ENCODE peak calls at places on chromosome 6, in five cellular contexts. One of them, this sample, is unnamed.

GRCh38 chr6:142802124-142802523 is 142.9 kb downstream of the HIVEP2 start:
- DNase-seq in A549: peak
- DNase-seq in aorta: no peak
- DNase-seq in AG04450: peak
- DNase-seq in transverse colon: no peak
- DNase-seq in this sample: no peak

GRCh38 chr6:134482585-134483346 is 164.9 kb upstream of the SGK1 start:
- DNase-seq in A549: no peak
- DNase-seq in aorta: no peak
- DNase-seq in AG04450: no peak
- DNase-seq in transverse colon: no peak
- DNase-seq in this sample: no peak

GRCh38 chr6:67608099-67608749 is 1026.9 kb upstream of the ADGRB3 start:
- DNase-seq in A549: no peak
- DNase-seq in aorta: no peak
- DNase-seq in AG04450: no peak
- DNase-seq in transverse colon: no peak
- DNase-seq in this sample: no peak

GRCh38 chr6:73076211-73076610 is 149.1 kb downstream of the KHDC1L start:
- DNase-seq in A549: no peak
- DNase-seq in aorta: no peak
- DNase-seq in AG04450: no peak
- DNase-seq in transverse colon: no peak
- DNase-seq in this sample: no peak

GRCh38 chr6:65289491-65289890 is 417.5 kb downstream of the EYS start:
- DNase-seq in A549: no peak
- DNase-seq in aorta: no peak
- DNase-seq in AG04450: no peak
- DNase-seq in transverse colon: no peak
- DNase-seq in this sample: no peak

GRCh38 chr6:15382089-15382488 is 136.2 kb downstream of the JARID2 start:
- DNase-seq in A549: no peak
- DNase-seq in aorta: no peak
- DNase-seq in AG04450: no peak
- DNase-seq in transverse colon: no peak
- DNase-seq in this sample: no peak

GRCh38 chr6:147311218-147311617 is 107.0 kb downstream of the STXBP5 start:
- DNase-seq in A549: no peak
- DNase-seq in aorta: no peak
- DNase-seq in AG04450: no peak
- DNase-seq in transverse colon: no peak
- DNase-seq in this sample: no peak

GRCh38 chr6:34523441-34524206 is 32.5 kb downstream of the SPDEF start:
- DNase-seq in A549: no peak
- DNase-seq in aorta: peak
- DNase-seq in AG04450: no peak
- DNase-seq in transverse colon: no peak
- DNase-seq in this sample: no peak

GRCh38 chr6:169454204-169454871 is 200.7 kb upstream of the THBS2 start:
- DNase-seq in A549: no peak
- DNase-seq in aorta: no peak
- DNase-seq in AG04450: peak
- DNase-seq in transverse colon: no peak
- DNase-seq in this sample: no peak

GRCh38 chr6:23601811-23602340 is 524.1 kb upstream of the NRSN1 start:
- DNase-seq in A549: no peak
- DNase-seq in aorta: no peak
- DNase-seq in AG04450: no peak
- DNase-seq in transverse colon: no peak
- DNase-seq in this sample: no peak

GRCh38 chr6:89536230-89536629 is 102.3 kb downstream of the LYRM2 start:
- DNase-seq in A549: no peak
- DNase-seq in aorta: no peak
- DNase-seq in AG04450: no peak
- DNase-seq in transverse colon: no peak
- DNase-seq in this sample: no peak

GRCh38 chr6:40907198-40907701 is 131.8 kb downstream of the UNC5CL start:
- DNase-seq in A549: peak
- DNase-seq in aorta: peak
- DNase-seq in AG04450: no peak
- DNase-seq in transverse colon: peak
- DNase-seq in this sample: no peak

GRCh38 chr6:22756365-22756764 is 187.0 kb downstream of the HDGFL1 start:
- DNase-seq in A549: no peak
- DNase-seq in aorta: no peak
- DNase-seq in AG04450: no peak
- DNase-seq in transverse colon: no peak
- DNase-seq in this sample: no peak

GRCh38 chr6:141752677-141753076 is 380.0 kb upstream of the GJE1 start:
- DNase-seq in A549: no peak
- DNase-seq in aorta: no peak
- DNase-seq in AG04450: no peak
- DNase-seq in transverse colon: no peak
- DNase-seq in this sample: no peak

GRCh38 chr6:143805832-143806281 is 37.3 kb upstream of the LTV1 start:
- DNase-seq in A549: no peak
- DNase-seq in aorta: no peak
- DNase-seq in AG04450: peak
- DNase-seq in transverse colon: no peak
- DNase-seq in this sample: no peak

GRCh38 chr6:116616757-116617093 is 446 bp downstream of the RSPH4A start:
- DNase-seq in A549: peak
- DNase-seq in aorta: no peak
- DNase-seq in AG04450: no peak
- DNase-seq in transverse colon: peak
- DNase-seq in this sample: no peak
- H3K4me3 ChIP-seq in A549: peak
- H3K4me3 ChIP-seq in aorta: peak
- H3K4me3 ChIP-seq in AG04450: peak
- H3K4me3 ChIP-seq in transverse colon: peak
- H3K4me3 ChIP-seq in this sample: peak

GRCh38 chr6:121620002-121620740 is 184.7 kb downstream of the GJA1 start:
- DNase-seq in A549: no peak
- DNase-seq in aorta: no peak
- DNase-seq in AG04450: no peak
- DNase-seq in transverse colon: no peak
- DNase-seq in this sample: no peak
- H3K4me3 ChIP-seq in A549: no peak
- H3K4me3 ChIP-seq in aorta: no peak
- H3K4me3 ChIP-seq in AG04450: no peak
- H3K4me3 ChIP-seq in transverse colon: no peak
- H3K4me3 ChIP-seq in this sample: no peak

DNA sequence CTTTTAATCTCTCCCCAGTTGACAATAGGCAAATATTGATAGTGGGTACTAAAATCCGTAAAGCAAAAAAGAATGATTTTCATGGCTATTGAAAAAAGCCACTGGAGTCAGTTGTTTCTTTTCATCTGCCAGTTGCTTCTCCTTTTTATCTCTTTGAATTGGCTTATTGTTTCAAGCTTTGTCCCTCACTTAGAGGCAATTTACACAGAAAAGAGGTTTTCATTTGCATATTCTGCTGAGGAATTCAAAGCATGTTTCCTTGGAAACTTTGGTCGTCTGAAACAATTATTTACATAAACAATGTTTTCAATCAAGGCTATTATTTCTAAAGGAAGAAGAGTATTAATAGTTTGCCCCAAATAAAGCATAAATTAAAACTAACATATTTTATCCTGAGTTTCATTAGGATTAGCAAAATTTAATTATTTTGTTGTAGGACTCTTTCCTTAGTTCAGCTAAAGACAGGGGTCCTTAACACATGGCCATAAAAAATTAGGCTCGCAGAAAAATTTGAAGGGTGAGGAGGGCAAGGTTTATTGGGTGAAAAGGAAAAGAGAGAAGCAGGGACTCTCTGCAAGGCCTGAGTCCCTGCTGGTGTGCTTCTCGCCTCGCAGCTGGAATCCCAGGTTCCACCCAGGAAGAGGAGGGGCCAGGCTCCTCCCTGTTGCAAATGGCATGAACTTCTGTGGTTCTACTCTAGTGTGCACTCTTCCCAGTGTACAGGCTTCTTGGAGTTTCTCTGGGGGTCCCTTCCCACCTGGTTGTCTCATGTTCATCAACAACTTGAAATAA is 138.8 kb upstream of the LAMA2 start:
- DNase-seq in A549: no peak
- DNase-seq in aorta: no peak
- DNase-seq in AG04450: no peak
- DNase-seq in transverse colon: no peak
- DNase-seq in this sample: no peak
- H3K4me3 ChIP-seq in A549: no peak
- H3K4me3 ChIP-seq in aorta: no peak
- H3K4me3 ChIP-seq in AG04450: no peak
- H3K4me3 ChIP-seq in transverse colon: no peak
- H3K4me3 ChIP-seq in this sample: no peak

DNA sequence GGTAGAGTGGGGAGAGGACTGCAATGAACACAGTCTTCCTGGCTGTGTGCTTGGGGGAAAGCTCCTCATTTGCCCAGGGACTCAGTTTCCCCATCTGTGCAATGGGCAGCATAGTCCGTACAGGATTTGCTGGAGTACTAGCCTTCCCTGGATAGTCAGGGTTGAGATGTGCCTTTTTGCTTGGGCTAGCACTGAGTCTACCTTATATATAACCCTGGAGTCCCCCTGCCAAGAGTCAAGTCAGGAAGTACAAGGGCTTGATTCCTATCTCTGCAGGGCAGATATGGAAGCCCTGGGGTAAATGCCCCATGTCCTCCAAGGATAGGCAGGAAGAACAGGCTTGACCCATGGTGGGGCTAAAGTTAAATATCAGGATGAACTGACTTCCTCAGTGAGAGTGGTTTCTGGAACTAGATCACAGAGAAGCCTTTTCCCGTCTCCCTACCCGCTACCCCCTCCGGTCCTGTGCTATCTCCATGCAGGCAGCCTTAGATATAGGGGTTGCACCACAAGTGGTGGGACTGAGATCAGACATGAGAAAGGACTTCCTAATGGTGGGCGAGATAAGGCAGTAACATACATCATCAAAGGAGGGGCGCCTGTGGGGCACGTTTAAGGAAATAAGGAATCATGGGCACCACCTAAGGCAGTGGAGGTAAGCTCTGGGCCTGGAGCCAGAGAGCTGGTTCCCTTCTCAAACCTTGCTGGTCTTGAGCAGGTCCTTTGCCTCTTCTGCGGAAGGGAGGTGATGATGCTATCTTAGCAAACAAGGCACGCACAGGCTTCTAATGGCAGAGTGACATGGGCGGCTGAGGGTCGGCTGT is 157.9 kb downstream of the MRPL14 start:
- DNase-seq in A549: no peak
- DNase-seq in aorta: peak
- DNase-seq in AG04450: no peak
- DNase-seq in transverse colon: no peak
- DNase-seq in this sample: no peak
- H3K4me3 ChIP-seq in A549: no peak
- H3K4me3 ChIP-seq in aorta: no peak
- H3K4me3 ChIP-seq in AG04450: no peak
- H3K4me3 ChIP-seq in transverse colon: no peak
- H3K4me3 ChIP-seq in this sample: no peak

DNA sequence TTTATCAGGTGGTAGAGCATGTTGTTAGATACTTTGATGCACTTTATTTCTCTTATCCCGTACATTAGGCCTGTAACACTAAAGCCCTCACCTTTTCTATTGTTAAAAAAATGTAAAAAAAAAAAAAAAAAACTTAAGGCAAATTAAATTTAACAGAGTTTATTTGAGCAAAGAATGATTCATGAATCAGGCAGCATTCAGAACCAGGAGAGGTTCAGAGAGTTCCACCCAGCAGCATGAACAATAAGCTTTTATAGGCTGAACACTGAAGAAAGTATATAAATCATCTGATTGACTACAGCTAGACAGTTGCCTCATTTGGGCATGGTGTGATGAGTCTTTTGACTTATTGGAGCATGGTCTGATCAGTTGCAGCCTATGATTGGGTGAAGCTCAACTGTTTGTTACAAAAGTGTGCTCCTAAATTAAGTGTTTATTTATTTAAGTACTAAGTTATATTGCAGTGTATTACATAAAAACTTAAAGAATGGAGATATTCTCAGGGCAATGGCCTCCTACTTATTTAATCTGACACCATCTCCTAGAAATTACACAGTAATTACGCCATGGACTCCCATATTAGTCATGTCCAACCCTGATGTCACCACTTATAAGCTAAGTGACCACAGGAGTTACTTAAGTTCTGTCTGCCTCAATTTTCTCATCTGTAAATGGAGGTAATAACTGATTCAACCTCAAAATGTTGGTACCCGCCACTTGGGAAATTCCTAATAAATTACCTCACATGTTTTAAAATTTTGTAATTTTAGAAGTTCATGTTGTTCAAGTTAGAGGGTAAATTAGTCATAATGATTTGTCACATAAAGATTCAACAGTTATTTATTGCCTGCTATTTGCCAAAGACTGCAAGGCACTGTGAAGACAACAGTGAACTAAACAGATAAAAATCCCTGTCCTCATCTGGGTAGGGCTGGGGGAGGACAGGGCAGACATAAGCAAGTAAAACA is 15.1 kb upstream of the ROS1 start:
- DNase-seq in A549: peak
- DNase-seq in aorta: no peak
- DNase-seq in AG04450: no peak
- DNase-seq in transverse colon: no peak
- DNase-seq in this sample: no peak
- H3K4me3 ChIP-seq in A549: no peak
- H3K4me3 ChIP-seq in aorta: no peak
- H3K4me3 ChIP-seq in AG04450: no peak
- H3K4me3 ChIP-seq in transverse colon: no peak
- H3K4me3 ChIP-seq in this sample: no peak

GRCh38 chr6:152399409-152399808 is 237.8 kb downstream of the SYNE1 start:
- DNase-seq in A549: no peak
- DNase-seq in aorta: peak
- DNase-seq in AG04450: no peak
- DNase-seq in transverse colon: no peak
- DNase-seq in this sample: no peak

GRCh38 chr6:152401978-152402377 is 235.2 kb downstream of the SYNE1 start:
- DNase-seq in A549: peak
- DNase-seq in aorta: no peak
- DNase-seq in AG04450: no peak
- DNase-seq in transverse colon: no peak
- DNase-seq in this sample: no peak

GRCh38 chr6:152398993-152399392 is 238.2 kb downstream of the SYNE1 start:
- DNase-seq in A549: no peak
- DNase-seq in aorta: no peak
- DNase-seq in AG04450: no peak
- DNase-seq in transverse colon: no peak
- DNase-seq in this sample: no peak

GRCh38 chr6:152404936-152405595 is 232.1 kb downstream of the SYNE1 start:
- DNase-seq in A549: no peak
- DNase-seq in aorta: no peak
- DNase-seq in AG04450: no peak
- DNase-seq in transverse colon: no peak
- DNase-seq in this sample: no peak

DNA sequence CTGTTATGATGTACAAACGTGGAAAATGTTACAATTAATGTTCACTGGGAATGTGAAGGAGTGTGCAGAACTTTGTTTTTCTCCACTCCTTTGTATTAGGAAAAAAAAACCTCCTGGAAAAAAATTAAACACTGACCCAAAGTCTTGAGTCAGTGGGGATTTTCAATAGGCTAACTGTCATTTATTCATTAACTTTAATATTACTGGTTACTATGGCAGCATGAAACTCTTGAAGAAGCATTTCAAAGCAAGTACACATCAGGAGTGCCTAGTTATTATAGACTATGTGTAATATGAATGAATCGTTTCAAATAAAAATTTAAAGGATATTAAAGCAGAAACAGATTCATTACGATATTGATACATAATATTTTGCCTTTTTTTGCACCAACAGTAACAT is 232.7 kb downstream of the SYNE1 start:
- DNase-seq in A549: peak
- DNase-seq in aorta: no peak
- DNase-seq in AG04450: no peak
- DNase-seq in transverse colon: no peak
- DNase-seq in this sample: no peak
- H3K4me3 ChIP-seq in A549: peak
- H3K4me3 ChIP-seq in aorta: no peak
- H3K4me3 ChIP-seq in AG04450: no peak
- H3K4me3 ChIP-seq in transverse colon: no peak
- H3K4me3 ChIP-seq in this sample: no peak

This sample was measured in effector memory CD4-positive, alpha-beta T cell.